ENCODE peak calls at places on chromosomes 7 and 10, in four cellular contexts. One of them, this sample, is unnamed.

GRCh38 chr7:81161459-81162075 is 242.7 kb upstream of the SEMA3C start:
- DNase-seq in IMR-90: peak
- DNase-seq in H1: no peak
- DNase-seq in mesendoderm: peak
- DNase-seq in this sample: no peak

GRCh38 chr7:11155883-11156282 is 182.2 kb downstream of the PHF14 start:
- DNase-seq in IMR-90: peak
- DNase-seq in H1: no peak
- DNase-seq in mesendoderm: no peak
- DNase-seq in this sample: no peak

GRCh38 chr7:142795339-142795863 is 24.6 kb downstream of the PRSS2 start:
- DNase-seq in IMR-90: no peak
- DNase-seq in H1: peak
- DNase-seq in mesendoderm: peak
- DNase-seq in this sample: peak

GRCh38 chr7:23956769-23957556 is 246.9 kb downstream of the STK31 start:
- DNase-seq in IMR-90: peak
- DNase-seq in H1: no peak
- DNase-seq in mesendoderm: peak
- DNase-seq in this sample: no peak

GRCh38 chr10:130545122-130545521 is 408.9 kb downstream of the GLRX3 start:
- DNase-seq in IMR-90: no peak
- DNase-seq in H1: no peak
- DNase-seq in mesendoderm: peak
- DNase-seq in this sample: peak

GRCh38 chr7:52017802-52018679 is 701.4 kb upstream of the COBL start:
- DNase-seq in IMR-90: no peak
- DNase-seq in H1: peak
- DNase-seq in mesendoderm: peak
- DNase-seq in this sample: peak

GRCh38 chr7:14717711-14718304 is 184.7 kb downstream of the DGKB start:
- DNase-seq in IMR-90: peak
- DNase-seq in H1: no peak
- DNase-seq in mesendoderm: peak
- DNase-seq in this sample: no peak

GRCh38 chr7:43249808-43250145 is 137.3 kb downstream of the HECW1 start:
- DNase-seq in IMR-90: no peak
- DNase-seq in H1: no peak
- DNase-seq in mesendoderm: no peak
- DNase-seq in this sample: no peak

GRCh38 chr10:21495002-21495685 is 30.3 kb downstream of the SKIDA1 start:
- DNase-seq in IMR-90: peak
- DNase-seq in H1: no peak
- DNase-seq in mesendoderm: peak
- DNase-seq in this sample: no peak

GRCh38 chr10:110387983-110388681 is 83.4 kb upstream of the SMNDC1 start:
- DNase-seq in IMR-90: no peak
- DNase-seq in H1: no peak
- DNase-seq in mesendoderm: no peak
- DNase-seq in this sample: no peak

GRCh38 chr7:148173296-148173695 is 417.3 kb upstream of the C7orf33 start:
- DNase-seq in IMR-90: no peak
- DNase-seq in H1: no peak
- DNase-seq in mesendoderm: no peak
- DNase-seq in this sample: no peak

GRCh38 chr7:112994666-112995065 is 92.0 kb downstream of the GPR85 start:
- DNase-seq in IMR-90: no peak
- DNase-seq in H1: no peak
- DNase-seq in mesendoderm: no peak
- DNase-seq in this sample: no peak

GRCh38 chr10:47403401-47404318 is 19.6 kb upstream of the ZNF488 start:
- DNase-seq in IMR-90: peak
- DNase-seq in H1: peak
- DNase-seq in mesendoderm: peak
- DNase-seq in this sample: peak

GRCh38 chr10:56895306-56895705 is 534.2 kb upstream of the ZWINT start:
- DNase-seq in IMR-90: no peak
- DNase-seq in H1: no peak
- DNase-seq in mesendoderm: no peak
- DNase-seq in this sample: no peak

GRCh38 chr10:87915989-87916388 is 52.6 kb downstream of the PTEN start:
- DNase-seq in IMR-90: peak
- DNase-seq in H1: no peak
- DNase-seq in mesendoderm: peak
- DNase-seq in this sample: no peak

GRCh38 chr10:62769574-62770242 is 34.8 kb upstream of the ADO start:
- DNase-seq in IMR-90: peak
- DNase-seq in H1: no peak
- DNase-seq in mesendoderm: peak
- DNase-seq in this sample: no peak

GRCh38 chr7:135247746-135248471 is 14.3 kb downstream of the STRA8 start:
- DNase-seq in IMR-90: no peak
- DNase-seq in H1: peak
- DNase-seq in mesendoderm: no peak
- DNase-seq in this sample: peak

GRCh38 chr7:140304071-140304799 is 94.1 kb downstream of the SLC37A3 start:
- DNase-seq in IMR-90: peak
- DNase-seq in H1: no peak
- DNase-seq in mesendoderm: peak
- DNase-seq in this sample: no peak

GRCh38 chr10:33026422-33026821 is 68.4 kb upstream of the ITGB1 start:
- DNase-seq in IMR-90: no peak
- DNase-seq in H1: no peak
- DNase-seq in mesendoderm: no peak
- DNase-seq in this sample: no peak

GRCh38 chr10:93006435-93007039 is 54.1 kb upstream of the CYP26C1 start:
- DNase-seq in IMR-90: peak
- DNase-seq in H1: no peak
- DNase-seq in mesendoderm: peak
- DNase-seq in this sample: no peak

GRCh38 chr7:118352854-118353453 is 128.4 kb downstream of the ANKRD7 start:
- DNase-seq in IMR-90: no peak
- DNase-seq in H1: no peak
- DNase-seq in mesendoderm: peak
- DNase-seq in this sample: no peak

GRCh38 chr10:43124094-43124521 is 14.1 kb upstream of the CSGALNACT2 start:
- DNase-seq in IMR-90: no peak
- DNase-seq in H1: peak
- DNase-seq in mesendoderm: no peak
- DNase-seq in this sample: peak

GRCh38 chr7:151961536-151961935 is 5.3 kb downstream of the GALNTL5 start:
- DNase-seq in IMR-90: no peak
- DNase-seq in H1: no peak
- DNase-seq in mesendoderm: no peak
- DNase-seq in this sample: no peak

GRCh38 chr7:134932707-134933370 is 53.5 kb upstream of the AGBL3 start:
- DNase-seq in IMR-90: peak
- DNase-seq in H1: no peak
- DNase-seq in mesendoderm: no peak
- DNase-seq in this sample: no peak

GRCh38 chr7:121081327-121081936 is 92.9 kb downstream of the CPED1 start:
- DNase-seq in IMR-90: peak
- DNase-seq in H1: no peak
- DNase-seq in mesendoderm: peak
- DNase-seq in this sample: no peak

GRCh38 chr7:101862280-101863220 is 45.1 kb downstream of the CUX1 start:
- DNase-seq in IMR-90: peak
- DNase-seq in H1: no peak
- DNase-seq in mesendoderm: peak
- DNase-seq in this sample: no peak
- H3K4ac ChIP-seq in IMR-90: peak
- H3K4ac ChIP-seq in H1: no peak
- H3K4ac ChIP-seq in mesendoderm: no peak
- H3K4ac ChIP-seq in this sample: no peak

GRCh38 chr7:37096341-37096740 is 352.3 kb downstream of the ELMO1 start:
- DNase-seq in IMR-90: no peak
- DNase-seq in H1: no peak
- DNase-seq in mesendoderm: no peak
- DNase-seq in this sample: no peak

GRCh38 chr7:37093257-37093656 is 355.4 kb downstream of the ELMO1 start:
- DNase-seq in IMR-90: no peak
- DNase-seq in H1: no peak
- DNase-seq in mesendoderm: no peak
- DNase-seq in this sample: no peak

GRCh38 chr7:37092548-37092947 is 356.1 kb downstream of the ELMO1 start:
- DNase-seq in IMR-90: no peak
- DNase-seq in H1: no peak
- DNase-seq in mesendoderm: no peak
- DNase-seq in this sample: no peak

GRCh38 chr7:37097276-37097675 is 351.4 kb downstream of the ELMO1 start:
- DNase-seq in IMR-90: no peak
- DNase-seq in H1: no peak
- DNase-seq in mesendoderm: no peak
- DNase-seq in this sample: no peak

GRCh38 chr7:37095122-37095521 is 353.5 kb downstream of the ELMO1 start:
- DNase-seq in IMR-90: no peak
- DNase-seq in H1: no peak
- DNase-seq in mesendoderm: no peak
- DNase-seq in this sample: no peak
- H2BK120ac ChIP-seq in IMR-90: no peak
- H2BK120ac ChIP-seq in H1: no peak
- H2BK120ac ChIP-seq in mesendoderm: no peak
- H2BK120ac ChIP-seq in this sample: no peak

DNA sequence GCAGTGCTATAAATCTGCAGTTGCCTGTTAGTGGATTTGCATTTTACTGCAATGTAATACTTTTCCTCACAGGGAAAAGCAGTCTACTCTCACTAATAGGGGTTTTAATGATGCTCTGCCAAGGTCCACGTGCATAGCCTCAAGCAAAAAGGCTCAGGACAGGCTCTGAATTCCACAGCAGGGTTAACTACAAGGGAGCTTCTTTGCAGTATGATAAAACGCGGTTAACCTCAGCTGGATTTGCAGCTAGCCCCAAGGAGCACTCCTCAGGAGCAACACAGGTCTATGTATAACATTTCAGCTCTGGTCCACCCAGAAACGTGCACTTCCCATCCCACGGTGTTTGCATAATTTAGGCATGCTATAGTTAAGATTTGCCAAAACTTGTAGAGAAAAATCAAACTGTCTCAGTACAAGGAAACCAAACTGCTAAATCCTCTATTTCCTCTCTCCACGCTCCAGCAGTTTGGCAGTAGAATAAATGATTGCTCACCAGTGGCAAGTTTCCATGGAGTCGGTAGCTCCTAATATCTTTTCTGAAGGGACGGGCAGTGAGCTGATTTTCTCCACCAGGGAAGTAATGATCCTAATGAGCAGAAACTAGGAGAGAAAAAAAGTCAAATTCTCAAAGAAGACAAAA is 13.1 kb upstream of the ASB4 start:
- DNase-seq in IMR-90: peak
- DNase-seq in H1: no peak
- DNase-seq in mesendoderm: peak
- DNase-seq in this sample: no peak
- H3K56ac ChIP-seq in IMR-90: no peak
- H3K56ac ChIP-seq in H1: no peak
- H3K56ac ChIP-seq in mesendoderm: no peak
- H3K56ac ChIP-seq in this sample: no peak

GRCh38 chr7:64902806-64903721 is at the start of gene ZNF273:
- DNase-seq in IMR-90: peak
- DNase-seq in H1: peak
- DNase-seq in mesendoderm: peak
- DNase-seq in this sample: peak

GRCh38 chr7:64905547-64905946 is 2.5 kb downstream of the ZNF273 start:
- DNase-seq in IMR-90: no peak
- DNase-seq in H1: no peak
- DNase-seq in mesendoderm: no peak
- DNase-seq in this sample: no peak

GRCh38 chr7:64907641-64908326 is 4.7 kb downstream of the ZNF273 start:
- DNase-seq in IMR-90: peak
- DNase-seq in H1: no peak
- DNase-seq in mesendoderm: no peak
- DNase-seq in this sample: no peak

GRCh38 chr7:64904008-64904407 is 935 bp downstream of the ZNF273 start:
- DNase-seq in IMR-90: no peak
- DNase-seq in H1: no peak
- DNase-seq in mesendoderm: no peak
- DNase-seq in this sample: no peak

DNA sequence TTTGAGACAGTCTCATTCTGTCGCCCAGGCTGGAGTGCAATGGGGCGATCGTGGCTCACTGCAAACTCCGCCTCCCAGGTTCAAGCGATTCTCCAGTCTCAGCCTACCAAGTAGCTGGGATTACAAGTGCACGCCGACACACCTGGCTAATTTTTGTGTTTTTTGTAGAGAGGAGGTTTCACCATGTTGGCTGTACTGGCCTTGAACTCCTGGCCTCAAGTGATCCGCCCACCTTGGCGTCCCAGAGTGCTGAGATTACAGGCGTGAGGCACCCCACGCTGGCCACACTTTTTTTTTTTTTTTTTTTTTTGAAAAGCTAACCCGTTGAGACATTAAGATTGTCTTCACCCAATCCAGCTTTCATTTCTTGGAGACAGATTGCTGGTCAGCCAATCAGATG is 2.1 kb downstream of the ZNF273 start:
- DNase-seq in IMR-90: no peak
- DNase-seq in H1: no peak
- DNase-seq in mesendoderm: no peak
- DNase-seq in this sample: no peak
- H3K4ac ChIP-seq in IMR-90: no peak
- H3K4ac ChIP-seq in H1: no peak
- H3K4ac ChIP-seq in mesendoderm: no peak
- H3K4ac ChIP-seq in this sample: no peak

This sample was measured in H9.